ENCODE peak calls at places on chromosomes 6 and 20, in nine cellular contexts. One of them, this sample, is unnamed. For H3K4me1 and H3K27me3, the result is how much of the 10 kb centered on the place peaks cover.

GRCh38 chr6:157228421-157229218 is 94.7 kb downstream of the TMEM242 start:
- DNase-seq in astrocyte: no peak
- DNase-seq in GM23338: peak
- DNase-seq in SJSA1: no peak
- DNase-seq in esophagus squamous epithelium: no peak
- DNase-seq in psoas muscle: no peak
- DNase-seq in aorta: no peak
- DNase-seq in fibroblast of lung: no peak
- DNase-seq in effector memory CD4-positive, alpha-beta T cell: no peak
- DNase-seq in this sample: no peak

GRCh38 chr6:55636406-55637102 is 57.6 kb upstream of the HMGCLL1 start:
- DNase-seq in effector memory CD4-positive, alpha-beta T cell: no peak
- DNase-seq in GM23338: no peak
- DNase-seq in SJSA1: no peak
- DNase-seq in esophagus squamous epithelium: no peak
- DNase-seq in fibroblast of lung: peak
- DNase-seq in astrocyte: peak
- DNase-seq in psoas muscle: no peak
- DNase-seq in aorta: no peak
- DNase-seq in this sample: no peak

GRCh38 chr20:20549699-20550098 is 162.7 kb downstream of the RALGAPA2 start:
- DNase-seq in aorta: no peak
- DNase-seq in esophagus squamous epithelium: no peak
- DNase-seq in SJSA1: no peak
- DNase-seq in GM23338: no peak
- DNase-seq in effector memory CD4-positive, alpha-beta T cell: no peak
- DNase-seq in psoas muscle: no peak
- DNase-seq in astrocyte: peak
- DNase-seq in fibroblast of lung: peak
- DNase-seq in this sample: no peak

GRCh38 chr6:90490030-90490429 is 96.8 kb downstream of the MAP3K7 start:
- DNase-seq in effector memory CD4-positive, alpha-beta T cell: no peak
- DNase-seq in fibroblast of lung: no peak
- DNase-seq in esophagus squamous epithelium: no peak
- DNase-seq in aorta: no peak
- DNase-seq in astrocyte: no peak
- DNase-seq in psoas muscle: no peak
- DNase-seq in SJSA1: no peak
- DNase-seq in GM23338: peak
- DNase-seq in this sample: no peak

GRCh38 chr20:56899495-56899894 is 270.4 kb downstream of the TFAP2C start:
- DNase-seq in astrocyte: no peak
- DNase-seq in esophagus squamous epithelium: no peak
- DNase-seq in aorta: no peak
- DNase-seq in GM23338: no peak
- DNase-seq in SJSA1: no peak
- DNase-seq in effector memory CD4-positive, alpha-beta T cell: no peak
- DNase-seq in fibroblast of lung: no peak
- DNase-seq in psoas muscle: no peak
- DNase-seq in this sample: no peak

GRCh38 chr6:111798281-111798725 is 74.9 kb downstream of the FYN start:
- DNase-seq in esophagus squamous epithelium: no peak
- DNase-seq in GM23338: no peak
- DNase-seq in fibroblast of lung: no peak
- DNase-seq in psoas muscle: no peak
- DNase-seq in SJSA1: no peak
- DNase-seq in effector memory CD4-positive, alpha-beta T cell: no peak
- DNase-seq in astrocyte: no peak
- DNase-seq in aorta: no peak
- DNase-seq in this sample: no peak

GRCh38 chr6:125195526-125195925 is 42.0 kb downstream of the TPD52L1 start:
- DNase-seq in astrocyte: no peak
- DNase-seq in psoas muscle: no peak
- DNase-seq in GM23338: no peak
- DNase-seq in SJSA1: no peak
- DNase-seq in esophagus squamous epithelium: no peak
- DNase-seq in aorta: no peak
- DNase-seq in effector memory CD4-positive, alpha-beta T cell: no peak
- DNase-seq in fibroblast of lung: no peak
- DNase-seq in this sample: no peak

GRCh38 chr20:12262747-12263146 is 345.1 kb downstream of the BTBD3 start:
- DNase-seq in astrocyte: no peak
- DNase-seq in psoas muscle: no peak
- DNase-seq in GM23338: no peak
- DNase-seq in esophagus squamous epithelium: no peak
- DNase-seq in SJSA1: no peak
- DNase-seq in aorta: no peak
- DNase-seq in effector memory CD4-positive, alpha-beta T cell: no peak
- DNase-seq in fibroblast of lung: no peak
- DNase-seq in this sample: no peak

GRCh38 chr20:45235995-45236394 is 14.8 kb downstream of the SEMG2 start:
- DNase-seq in astrocyte: no peak
- DNase-seq in aorta: no peak
- DNase-seq in GM23338: peak
- DNase-seq in effector memory CD4-positive, alpha-beta T cell: no peak
- DNase-seq in fibroblast of lung: no peak
- DNase-seq in psoas muscle: no peak
- DNase-seq in esophagus squamous epithelium: no peak
- DNase-seq in SJSA1: no peak
- DNase-seq in this sample: no peak

GRCh38 chr6:15536201-15536955 is 126.5 kb downstream of the DTNBP1 start:
- DNase-seq in GM23338: no peak
- DNase-seq in astrocyte: no peak
- DNase-seq in esophagus squamous epithelium: no peak
- DNase-seq in effector memory CD4-positive, alpha-beta T cell: no peak
- DNase-seq in fibroblast of lung: no peak
- DNase-seq in psoas muscle: no peak
- DNase-seq in SJSA1: no peak
- DNase-seq in aorta: no peak
- DNase-seq in this sample: no peak

GRCh38 chr20:41415191-41415590 is 48.6 kb upstream of the EMILIN3 start:
- DNase-seq in aorta: no peak
- DNase-seq in psoas muscle: no peak
- DNase-seq in effector memory CD4-positive, alpha-beta T cell: no peak
- DNase-seq in GM23338: no peak
- DNase-seq in esophagus squamous epithelium: no peak
- DNase-seq in SJSA1: no peak
- DNase-seq in astrocyte: no peak
- DNase-seq in fibroblast of lung: no peak
- DNase-seq in this sample: no peak

GRCh38 chr20:62133051-62133845 is 9.9 kb downstream of the PSMA7 start:
- DNase-seq in astrocyte: peak
- DNase-seq in psoas muscle: peak
- DNase-seq in effector memory CD4-positive, alpha-beta T cell: no peak
- DNase-seq in aorta: peak
- DNase-seq in esophagus squamous epithelium: no peak
- DNase-seq in SJSA1: no peak
- DNase-seq in GM23338: no peak
- DNase-seq in fibroblast of lung: peak
- DNase-seq in this sample: no peak

GRCh38 chr6:16985484-16986284 is 116.2 kb upstream of the STMND1 start:
- DNase-seq in psoas muscle: no peak
- DNase-seq in fibroblast of lung: peak
- DNase-seq in GM23338: no peak
- DNase-seq in effector memory CD4-positive, alpha-beta T cell: no peak
- DNase-seq in aorta: no peak
- DNase-seq in SJSA1: no peak
- DNase-seq in esophagus squamous epithelium: no peak
- DNase-seq in astrocyte: peak
- DNase-seq in this sample: no peak

GRCh38 chr20:35558416-35558815 is 16.5 kb downstream of the ERGIC3 start:
- DNase-seq in GM23338: no peak
- DNase-seq in effector memory CD4-positive, alpha-beta T cell: no peak
- DNase-seq in psoas muscle: no peak
- DNase-seq in SJSA1: no peak
- DNase-seq in aorta: peak
- DNase-seq in astrocyte: no peak
- DNase-seq in fibroblast of lung: no peak
- DNase-seq in esophagus squamous epithelium: no peak
- DNase-seq in this sample: no peak

GRCh38 chr6:166647896-166648295 is 20.8 kb upstream of the RPS6KA2 start:
- DNase-seq in psoas muscle: no peak
- DNase-seq in fibroblast of lung: no peak
- DNase-seq in effector memory CD4-positive, alpha-beta T cell: no peak
- DNase-seq in aorta: no peak
- DNase-seq in esophagus squamous epithelium: no peak
- DNase-seq in GM23338: no peak
- DNase-seq in astrocyte: no peak
- DNase-seq in SJSA1: no peak
- DNase-seq in this sample: no peak

GRCh38 chr6:38350882-38351281 is 288.8 kb downstream of the BTBD9 start:
- DNase-seq in fibroblast of lung: peak
- DNase-seq in esophagus squamous epithelium: no peak
- DNase-seq in effector memory CD4-positive, alpha-beta T cell: no peak
- DNase-seq in GM23338: peak
- DNase-seq in SJSA1: no peak
- DNase-seq in aorta: no peak
- DNase-seq in psoas muscle: no peak
- DNase-seq in astrocyte: peak
- DNase-seq in this sample: no peak

GRCh38 chr20:44601801-44602204 is 19.4 kb downstream of the PKIG start:
- DNase-seq in psoas muscle: peak
- DNase-seq in SJSA1: no peak
- DNase-seq in GM23338: no peak
- DNase-seq in aorta: peak
- DNase-seq in effector memory CD4-positive, alpha-beta T cell: no peak
- DNase-seq in esophagus squamous epithelium: no peak
- DNase-seq in fibroblast of lung: peak
- DNase-seq in astrocyte: peak
- DNase-seq in this sample: no peak

DNA sequence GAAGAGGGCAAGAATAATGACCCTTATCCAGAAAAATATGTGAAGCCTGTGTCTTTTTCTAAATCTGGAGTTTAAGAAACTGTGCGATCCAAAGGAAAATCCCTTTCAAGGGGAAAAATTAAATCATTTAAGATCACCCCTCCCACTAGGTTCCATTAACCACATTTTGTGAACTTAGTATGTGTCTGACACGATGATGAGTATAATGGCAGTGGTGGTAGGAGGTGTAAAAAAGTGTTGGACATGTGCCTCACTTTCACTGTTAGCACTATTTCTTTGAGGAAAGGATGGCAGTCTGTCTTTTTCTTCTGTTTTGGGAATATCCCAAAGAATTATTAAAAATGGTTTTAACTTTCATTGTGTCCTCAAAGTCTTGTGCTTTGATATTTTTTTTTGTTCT is 392.3 kb upstream of the CITED2 start:
- DNase-seq in psoas muscle: no peak
- DNase-seq in effector memory CD4-positive, alpha-beta T cell: no peak
- DNase-seq in esophagus squamous epithelium: no peak
- DNase-seq in aorta: no peak
- DNase-seq in GM23338: no peak
- DNase-seq in astrocyte: no peak
- DNase-seq in SJSA1: no peak
- DNase-seq in fibroblast of lung: no peak
- DNase-seq in this sample: no peak
- H3K4me1 ChIP-seq in psoas muscle: under half
- H3K4me1 ChIP-seq in effector memory CD4-positive, alpha-beta T cell: under half
- H3K4me1 ChIP-seq in esophagus squamous epithelium: under half
- H3K4me1 ChIP-seq in aorta: under half
- H3K4me1 ChIP-seq in GM23338: under half
- H3K4me1 ChIP-seq in astrocyte: under half
- H3K4me1 ChIP-seq in SJSA1: under half
- H3K4me1 ChIP-seq in fibroblast of lung: under half
- H3K4me1 ChIP-seq in this sample: under half

GRCh38 chr20:7971536-7972285 is 31.5 kb upstream of the HAO1 start:
- DNase-seq in psoas muscle: no peak
- DNase-seq in esophagus squamous epithelium: no peak
- DNase-seq in effector memory CD4-positive, alpha-beta T cell: no peak
- DNase-seq in GM23338: no peak
- DNase-seq in SJSA1: no peak
- DNase-seq in astrocyte: peak
- DNase-seq in aorta: no peak
- DNase-seq in fibroblast of lung: peak
- DNase-seq in this sample: no peak
- H3K27me3 ChIP-seq in psoas muscle: under half
- H3K27me3 ChIP-seq in esophagus squamous epithelium: under half
- H3K27me3 ChIP-seq in effector memory CD4-positive, alpha-beta T cell: under half
- H3K27me3 ChIP-seq in GM23338: under half
- H3K27me3 ChIP-seq in SJSA1: under half
- H3K27me3 ChIP-seq in astrocyte: under half
- H3K27me3 ChIP-seq in aorta: under half
- H3K27me3 ChIP-seq in fibroblast of lung: under half
- H3K27me3 ChIP-seq in this sample: under half

DNA sequence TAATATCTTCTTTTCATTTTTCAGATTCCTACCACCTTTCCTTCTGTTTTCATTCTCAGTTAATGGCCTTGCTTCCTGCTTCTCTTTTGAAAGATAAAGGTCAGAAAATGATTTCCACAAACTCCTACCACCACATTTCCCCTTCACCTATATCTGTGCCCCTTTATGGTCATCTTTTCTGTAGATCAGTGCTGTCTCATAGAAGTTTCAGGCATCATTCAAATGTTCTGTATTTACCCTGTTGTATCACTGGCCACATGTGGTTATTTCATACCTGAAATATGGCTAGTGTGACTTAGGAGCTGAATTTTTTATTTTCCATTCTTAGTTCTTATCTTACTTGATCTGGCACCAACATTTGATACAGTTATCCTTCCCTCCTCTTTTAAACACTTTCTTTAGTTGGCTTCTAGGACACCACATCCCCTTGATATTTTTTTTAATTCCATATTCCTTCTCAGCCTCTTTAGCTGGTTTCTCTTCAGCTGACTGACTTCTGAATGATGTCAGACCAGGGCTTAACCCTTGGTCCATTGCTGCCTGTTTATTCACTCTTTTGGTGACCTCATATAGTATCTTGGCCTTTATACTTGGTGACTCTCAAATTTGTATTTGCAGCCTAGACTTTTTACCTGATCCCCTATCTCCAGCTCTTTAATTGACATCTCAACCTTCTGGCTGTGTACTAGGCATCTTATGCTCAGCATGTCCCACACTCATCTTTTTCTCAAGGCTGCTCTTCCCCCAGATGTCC is 81.0 kb downstream of the ATRN start:
- DNase-seq in esophagus squamous epithelium: no peak
- DNase-seq in SJSA1: no peak
- DNase-seq in aorta: no peak
- DNase-seq in fibroblast of lung: no peak
- DNase-seq in effector memory CD4-positive, alpha-beta T cell: no peak
- DNase-seq in psoas muscle: no peak
- DNase-seq in GM23338: no peak
- DNase-seq in astrocyte: no peak
- DNase-seq in this sample: no peak
- H3K4me1 ChIP-seq in esophagus squamous epithelium: under half
- H3K4me1 ChIP-seq in SJSA1: under half
- H3K4me1 ChIP-seq in aorta: under half
- H3K4me1 ChIP-seq in fibroblast of lung: under half
- H3K4me1 ChIP-seq in effector memory CD4-positive, alpha-beta T cell: under half
- H3K4me1 ChIP-seq in psoas muscle: under half
- H3K4me1 ChIP-seq in GM23338: under half
- H3K4me1 ChIP-seq in astrocyte: under half
- H3K4me1 ChIP-seq in this sample: under half

DNA sequence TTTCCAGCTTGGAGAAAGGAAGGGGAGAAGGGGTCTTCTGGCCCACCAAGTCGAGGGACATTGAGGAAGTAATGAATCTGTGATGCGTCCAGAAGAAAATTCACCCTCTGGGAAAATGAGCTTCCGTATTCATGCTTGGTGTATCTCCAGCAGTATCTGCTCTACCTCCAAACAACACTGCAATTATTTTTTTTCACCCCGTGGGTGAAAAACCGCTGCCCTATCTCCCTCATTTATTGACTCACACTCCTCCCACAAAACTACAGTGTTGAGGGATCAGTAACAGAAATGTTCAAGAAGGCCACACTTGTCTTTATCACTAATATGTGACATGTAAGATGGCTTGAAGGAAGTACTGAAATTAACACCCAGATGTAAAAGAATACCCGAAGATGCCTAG is 4.8 kb upstream of the TBX18 start:
- DNase-seq in fibroblast of lung: no peak
- DNase-seq in psoas muscle: no peak
- DNase-seq in esophagus squamous epithelium: no peak
- DNase-seq in effector memory CD4-positive, alpha-beta T cell: no peak
- DNase-seq in GM23338: no peak
- DNase-seq in astrocyte: no peak
- DNase-seq in SJSA1: no peak
- DNase-seq in aorta: no peak
- DNase-seq in this sample: no peak
- H3K27me3 ChIP-seq in fibroblast of lung: half or more
- H3K27me3 ChIP-seq in psoas muscle: half or more
- H3K27me3 ChIP-seq in esophagus squamous epithelium: under half
- H3K27me3 ChIP-seq in effector memory CD4-positive, alpha-beta T cell: under half
- H3K27me3 ChIP-seq in GM23338: half or more
- H3K27me3 ChIP-seq in astrocyte: half or more
- H3K27me3 ChIP-seq in SJSA1: under half
- H3K27me3 ChIP-seq in aorta: under half
- H3K27me3 ChIP-seq in this sample: under half

This sample was measured in CD8-positive, alpha-beta memory T cell.